ENCODE peak calls at places on chromosomes 13 and 19, in ten cellular contexts. H is epithelial cell of esophagus; O is HEK293T; J is activated naive CD8-positive, alpha-beta T cell treated with anti-CD3 and anti-CD28 coated beads, Interleukin-2, amount 10 ng/mL, durations not matched to agents 7 days and 5 days; D is pancreas; P is T1000; L is fibroblast of pulmonary artery; G is IMR-90; Q is AG10803; E is H9. C is an unnamed sample.

GRCh38 chr13:52599037-52599852 is 43.0 kb upstream of the HNRNPA1L2 start:
- DNase-seq in E (no peak), G (peak), H (peak), P (no peak), Q (peak), J (no peak), L (peak), O (peak), D (no peak), C (no peak)

GRCh38 chr13:106100261-106100919 is 435.1 kb downstream of the EFNB2 start:
- DNase-seq in P (no peak), H (peak), G (no peak), J (no peak), E (peak), D (no peak), L (no peak), Q (no peak), O (no peak), C (no peak)

GRCh38 chr19:14437578-14438140 is 4.6 kb downstream of the PKN1 start:
- DNase-seq in G (no peak), L (no peak), E (no peak), D (no peak), H (no peak), J (no peak), P (no peak), O (no peak), Q (no peak), C (no peak)

GRCh38 chr19:53463263-53463662 is 4.3 kb upstream of the ZNF813 start:
- DNase-seq in E (peak), H (no peak), O (no peak), D (peak), Q (peak), L (no peak), P (peak), J (no peak), G (peak), C (peak)

GRCh38 chr19:13748169-13748884 is 16.0 kb upstream of the MRI1 start:
- DNase-seq in H (peak), P (no peak), O (no peak), E (no peak), J (no peak), D (no peak), L (peak), G (peak), Q (peak), C (no peak)

GRCh38 chr19:11624064-11624463 is 26.8 kb downstream of the ZNF627 start:
- DNase-seq in G (peak), D (no peak), J (no peak), P (no peak), Q (peak), L (peak), E (no peak), H (peak), O (no peak), C (no peak)

GRCh38 chr19:7973883-7974282 is 30.4 kb upstream of the TIMM44 start:
- DNase-seq in P (no peak), D (no peak), E (no peak), Q (no peak), J (no peak), O (no peak), G (no peak), L (no peak), H (no peak), C (no peak)

GRCh38 chr13:27972619-27972877 is 3.4 kb upstream of the CDX2 start:
- DNase-seq in P (no peak), H (no peak), L (no peak), O (no peak), Q (no peak), G (no peak), D (no peak), E (no peak), J (no peak), C (no peak)

GRCh38 chr13:33355470-33355869 is 69.9 kb upstream of the STARD13 start:
- DNase-seq in L (peak), J (no peak), O (no peak), E (no peak), G (peak), P (no peak), D (no peak), H (peak), Q (peak), C (no peak)

C was measured in lung.